ENCODE peak calls at places on chromosome 14, in eight cellular contexts. P is IMR-90, L is esophagus muscularis mucosa, X is hepatocyte, G is brain microvascular endothelial cell, D is uterus, Z is fibroblast of lung, V is left ventricle myocardium inferior. N is an unnamed sample.

GRCh38 chr14:102184678-102185040 is 45.0 kb downstream of the WDR20 start:
- DNase-seq in D (no peak), V (no peak), L (no peak), P (no peak), X (no peak), G (no peak), Z (peak; percentile 20), N (no peak)

GRCh38 chr14:65434216-65434850 is 21.8 kb downstream of the FUT8 start:
- DNase-seq in D (no peak), V (no peak), Z (no peak), X (no peak), G (no peak), P (no peak), L (no peak), N (no peak)

GRCh38 chr14:73489481-73490175 is 1.1 kb upstream of the RIOX1 start:
- DNase-seq in Z (no peak), X (no peak), V (no peak), G (no peak), D (no peak), P (no peak), L (no peak), N (no peak)

GRCh38 chr14:99615497-99616245 is 11.7 kb upstream of the CCDC85C start:
- DNase-seq in Z (no peak), V (no peak), G (no peak), L (no peak), X (no peak), P (no peak), D (no peak), N (no peak)

GRCh38 chr14:32382704-32383103 is 53.6 kb downstream of the AKAP6 start:
- DNase-seq in P (no peak), D (no peak), V (no peak), Z (no peak), G (no peak), L (no peak), X (no peak), N (no peak)

GRCh38 chr14:54000341-54000811 is 43.8 kb upstream of the BMP4 start:
- DNase-seq in P (peak; percentile 53), D (no peak), L (no peak), Z (peak; percentile 82), X (no peak), V (no peak), G (peak; percentile 62), N (no peak)

GRCh38 chr14:105287249-105288102 is 13.3 kb downstream of the BRF1 start:
- DNase-seq in X (no peak), G (no peak), V (no peak), D (no peak), P (no peak), L (no peak), Z (no peak), N (no peak)

GRCh38 chr14:49954171-49954631 is 61.3 kb downstream of the ARF6 start:
- DNase-seq in X (no peak), V (no peak), G (no peak), P (peak; percentile 71), L (no peak), Z (peak; percentile 52), D (no peak), N (no peak)

GRCh38 chr14:22113401-22113800 is 439.8 kb upstream of the OR4E1 start:
- DNase-seq in P (no peak), Z (no peak), G (no peak), X (no peak), V (no peak), D (no peak), L (no peak), N (no peak)

GRCh38 chr14:103905861-103906456 is 22.3 kb upstream of the TDRD9 start:
- DNase-seq in V (no peak), G (no peak), D (no peak), Z (no peak), L (no peak), P (no peak), X (no peak), N (no peak)

GRCh38 chr14:105268736-105269354 is 20.5 kb downstream of the BTBD6 start:
- DNase-seq in G (no peak), D (no peak), Z (no peak), V (no peak), L (no peak), P (no peak), X (no peak), N (no peak)

GRCh38 chr14:96138241-96138640 is 66.4 kb upstream of the BDKRB2 start:
- DNase-seq in P (peak; percentile 29), X (no peak), G (no peak), D (no peak), Z (peak; percentile 39), L (no peak), V (no peak), N (no peak)
- TF ChIP-seq CTCF in P (no peak), X (no peak), G (no peak), D (no peak), Z (no peak), L (no peak), V (no peak), N (no peak)

GRCh38 chr14:21097616-21098133 is 780 bp downstream of the ZNF219 start:
- DNase-seq in G (no peak), V (no peak), Z (no peak), X (peak; percentile 65), D (peak; percentile 41), L (no peak), P (no peak), N (no peak)
- H3K4me3 ChIP-seq in G (no peak overlapping the region), V (peak overlapping the region; percentile 71), Z (no peak overlapping the region), X (peak overlapping the region; percentile 42), D (peak overlapping the region; percentile 39), L (peak overlapping the region; percentile 86), P (peak overlapping the region; percentile 14), N (no peak overlapping the region)

GRCh38 chr14:45526715-45527549 is 273.9 kb upstream of the MIS18BP1 start:
- DNase-seq in D (no peak), P (no peak), X (peak; percentile 65), Z (no peak), V (no peak), L (no peak), G (peak; percentile 18), N (peak; percentile 3)
- TF ChIP-seq CTCF in D (no peak), P (peak; percentile 12), X (peak; percentile 65), Z (no peak), V (peak; percentile 63), L (peak; percentile 12), G (peak; percentile 53), N (peak; percentile 75)

DNA sequence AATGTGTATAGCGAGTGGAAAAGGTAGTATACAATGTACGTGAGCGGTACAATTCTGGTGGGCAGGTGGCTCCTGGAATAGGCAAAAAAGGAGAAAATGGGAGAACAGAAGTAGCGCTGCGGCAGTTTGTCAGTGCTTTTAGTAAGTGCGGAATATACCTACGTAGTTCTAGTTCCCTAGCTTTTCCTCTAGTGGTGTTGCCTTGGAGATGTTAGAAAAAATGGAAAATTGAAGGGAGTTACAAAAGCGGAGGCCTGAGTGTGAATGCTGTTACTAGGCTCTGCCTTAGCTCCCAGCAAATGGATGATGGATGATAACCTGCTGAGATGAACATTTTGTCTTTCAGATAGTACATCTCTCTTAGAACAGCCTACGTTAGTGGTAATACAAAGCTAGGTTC is 1.1 kb downstream of the TTC8 start:
- DNase-seq in L (no peak), X (no peak), V (no peak), P (no peak), D (no peak), G (no peak), Z (peak; percentile 22), N (no peak)
- H3K4me3 ChIP-seq in L (peak overlapping the region; percentile 76), X (peak overlapping the region; percentile 42), V (peak overlapping the region; percentile 88), P (peak overlapping the region; percentile 62), D (no peak overlapping the region), G (peak overlapping the region; percentile 85), Z (peak overlapping the region; percentile 86), N (no peak overlapping the region)